ENCODE peak calls at places on chromosome 14, in ten cellular contexts. V is WERI-Rb-1; G is suprapubic skin; W is lower leg skin; J is EL; R is ELR; N is Daoy; Q is pancreas; K is naive thymus-derived CD8-positive, alpha-beta T cell; Z is activated gamma-delta T cell. O is an unnamed sample.

GRCh38 chr14:95156153-95156764 is 1.1 kb downstream of the DICER1 start:
- DNase-seq in V (no peak), G (no peak), W (no peak), J (peak), R (peak), N (peak), Q (no peak), K (no peak), Z (no peak), O (no peak)

GRCh38 chr14:95146079-95146771 is 11.1 kb downstream of the DICER1 start:
- DNase-seq in V (no peak), G (no peak), W (no peak), J (no peak), R (no peak), N (no peak), Q (no peak), K (no peak), Z (no peak), O (no peak)

GRCh38 chr14:90198541-90198940 is 57.8 kb upstream of the PSMC1 start:
- DNase-seq in V (no peak), G (no peak), W (no peak), J (no peak), R (no peak), N (no peak), Q (no peak), K (no peak), Z (no peak), O (no peak)

GRCh38 chr14:100297320-100298300 is 8.6 kb downstream of the SLC25A29 start:
- DNase-seq in V (no peak), G (peak), W (peak), J (peak), R (peak), N (no peak), Q (peak), K (peak), Z (no peak), O (peak)

GRCh38 chr14:60589442-60589841 is 59.8 kb downstream of the SIX1 start:
- DNase-seq in V (no peak), G (no peak), W (no peak), J (no peak), R (no peak), N (no peak), Q (no peak), K (no peak), Z (no peak), O (no peak)

GRCh38 chr14:32711103-32711680 is 227.5 kb upstream of the NPAS3 start:
- DNase-seq in V (peak), G (no peak), W (no peak), J (peak), R (peak), N (peak), Q (peak), K (no peak), Z (no peak), O (no peak)

GRCh38 chr14:61297581-61297980 is 16.4 kb upstream of the TMEM30B start:
- DNase-seq in V (no peak), G (no peak), W (no peak), J (no peak), R (no peak), N (no peak), Q (no peak), K (no peak), Z (no peak), O (no peak)

GRCh38 chr14:103881927-103882281 is 34.5 kb upstream of the PPP1R13B start:
- DNase-seq in V (no peak), G (no peak), W (no peak), J (no peak), R (no peak), N (no peak), Q (no peak), K (no peak), Z (no peak), O (no peak)

GRCh38 chr14:100230361-100230760 is 8.6 kb upstream of the YY1 start:
- DNase-seq in V (peak), G (no peak), W (no peak), J (no peak), R (no peak), N (no peak), Q (no peak), K (no peak), Z (no peak), O (no peak)

GRCh38 chr14:78164226-78164853 is 5.8 kb upstream of the NRXN3 start:
- DNase-seq in V (peak), G (no peak), W (no peak), J (peak), R (peak), N (peak), Q (no peak), K (no peak), Z (no peak), O (no peak)

GRCh38 chr14:90111895-90112534 is 50.2 kb downstream of the KCNK13 start:
- DNase-seq in V (no peak), G (no peak), W (no peak), J (peak), R (peak), N (peak), Q (no peak), K (no peak), Z (no peak), O (no peak)

GRCh38 chr14:99560946-99561683 is 42.9 kb downstream of the CCDC85C start:
- DNase-seq in V (peak), G (no peak), W (no peak), J (no peak), R (no peak), N (no peak), Q (peak), K (no peak), Z (no peak), O (no peak)

GRCh38 chr14:82075566-82075965 is 541.9 kb upstream of the SEL1L start:
- DNase-seq in V (no peak), G (no peak), W (no peak), J (no peak), R (peak), N (peak), Q (peak), K (no peak), Z (no peak), O (no peak)

GRCh38 chr14:90900712-90901111 is 84.5 kb upstream of the TTC7B start:
- DNase-seq in V (no peak), G (no peak), W (no peak), J (no peak), R (peak), N (no peak), Q (no peak), K (no peak), Z (no peak), O (no peak)

GRCh38 chr14:101353422-101353821 is 207.9 kb upstream of the DIO3 start:
- DNase-seq in V (no peak), G (peak), W (peak), J (no peak), R (no peak), N (no peak), Q (no peak), K (no peak), Z (no peak), O (no peak)

GRCh38 chr14:75063013-75063412 is 811 bp downstream of the ACYP1 start:
- DNase-seq in V (no peak), G (no peak), W (no peak), J (no peak), R (no peak), N (no peak), Q (no peak), K (no peak), Z (no peak), O (no peak)

GRCh38 chr14:65128096-65128495 is 25.8 kb upstream of the MAX start:
- DNase-seq in V (no peak), G (no peak), W (no peak), J (no peak), R (no peak), N (no peak), Q (no peak), K (no peak), Z (no peak), O (no peak)

GRCh38 chr14:68137704-68138619 is 318.4 kb downstream of the RAD51B start:
- DNase-seq in V (no peak), G (no peak), W (peak), J (peak), R (peak), N (peak), Q (peak), K (no peak), Z (no peak), O (no peak)

GRCh38 chr14:78530078-78530477 is 359.9 kb downstream of the NRXN3 start:
- DNase-seq in V (no peak), G (no peak), W (no peak), J (peak), R (peak), N (peak), Q (peak), K (no peak), Z (no peak), O (no peak)

GRCh38 chr14:49946320-49947141 is 53.6 kb downstream of the ARF6 start:
- DNase-seq in V (no peak), G (no peak), W (peak), J (peak), R (peak), N (peak), Q (no peak), K (peak), Z (no peak), O (no peak)

O was measured in GM12892.